ENCODE peak calls at places on chromosome 12, in five cellular contexts. F is HT1080; R is adipocyte; O is HTR-8/SVneo; G is stimulated activated CD8-positive, alpha-beta memory T cell treated with anti-CD3 and anti-CD28 coated beads, Interleukin-7, amount 100 ng/mL, for 1 hour. P is an unnamed sample.

GRCh38 chr12:122309564-122310121 is 43.3 kb upstream of the VPS33A start:
- DNase-seq in F (no peak), R (no peak), O (no peak), G (no peak), P (no peak)

GRCh38 chr12:25557830-25558436 is 4.8 kb upstream of the LMNTD1 start:
- DNase-seq in F (peak; percentile 36), R (peak; percentile 85), O (peak; percentile 32), G (no peak), P (no peak)

GRCh38 chr12:124270671-124271070 is 24.2 kb upstream of the RFLNA start:
- DNase-seq in F (no peak), R (no peak), O (no peak), G (no peak), P (no peak)

GRCh38 chr12:24993756-24994155 is 44.9 kb upstream of the BCAT1 start:
- DNase-seq in F (no peak), R (no peak), O (no peak), G (no peak), P (no peak)

GRCh38 chr12:11822071-11822818 is 172.8 kb downstream of the ETV6 start:
- DNase-seq in F (peak; percentile 33), R (no peak), O (no peak), G (no peak), P (no peak)

GRCh38 chr12:46472893-46473633 is 100.5 kb upstream of the SLC38A2 start:
- DNase-seq in F (peak; percentile 71), R (peak; percentile 56), O (peak; percentile 41), G (no peak), P (no peak)

GRCh38 chr12:42262271-42262670 is 24.2 kb upstream of the YAF2 start:
- DNase-seq in F (no peak), R (peak; percentile 53), O (no peak), G (no peak), P (no peak)

GRCh38 chr12:59452746-59453145 is 143.1 kb upstream of the SLC16A7 start:
- DNase-seq in F (no peak), R (peak; percentile 35), O (no peak), G (no peak), P (no peak)

GRCh38 chr12:87943666-87944065 is 85.5 kb downstream of the C12orf50 start:
- DNase-seq in F (no peak), R (no peak), O (no peak), G (no peak), P (no peak)

GRCh38 chr12:113149361-113150150 is at the start of gene CFAP73:
- DNase-seq in F (peak; percentile 86), R (peak; percentile 81), O (peak; percentile 82), G (no peak), P (peak; percentile 33)

GRCh38 chr12:47527816-47528215 is 178.0 kb downstream of the RPAP3 start:
- DNase-seq in F (no peak), R (peak; percentile 52), O (no peak), G (no peak), P (no peak)

GRCh38 chr12:1197264-1198018 is 206.4 kb downstream of the ERC1 start:
- DNase-seq in F (peak; percentile 33), R (no peak), O (no peak), G (no peak), P (no peak)

GRCh38 chr12:1481919-1482318 is 112.5 kb downstream of the FBXL14 start:
- DNase-seq in F (no peak), R (no peak), O (no peak), G (no peak), P (no peak)

GRCh38 chr12:25882266-25882665 is 76.2 kb upstream of the RASSF8 start:
- DNase-seq in F (no peak), R (no peak), O (no peak), G (no peak), P (no peak)

GRCh38 chr12:98372340-98373018 is 142.9 kb upstream of the TMPO start:
- DNase-seq in F (no peak), R (no peak), O (no peak), G (no peak), P (no peak)

GRCh38 chr12:119423285-119423684 is 88.8 kb downstream of the CCDC60 start:
- DNase-seq in F (no peak), R (no peak), O (no peak), G (no peak), P (no peak)

GRCh38 chr12:46269429-46270241 is 792 bp upstream of the SLC38A1 start:
- DNase-seq in F (peak; percentile 9), R (no peak), O (no peak), G (peak; percentile 29), P (no peak)

GRCh38 chr12:19507823-19508222 is 68.5 kb downstream of the AEBP2 start:
- DNase-seq in F (no peak), R (peak; percentile 68), O (no peak), G (no peak), P (no peak)

GRCh38 chr12:57005980-57006808 is at the start of gene ZBTB39:
- DNase-seq in F (no peak), R (peak; percentile 87), O (peak; percentile 77), G (peak; percentile 49), P (no peak)

P was measured in GOT3.